ENCODE peak calls at places on chromosome X, in nine cellular contexts. K is HFF-Myc; F is astrocyte of the spinal cord; Z is cardiac fibroblast; G is lower lobe of right lung; Y is activated CD8-positive, alpha-beta T cell treated with anti-CD3 and anti-CD28 coated beads for 36 hours; W is suprapubic skin; E is GM12878; O is HepG2. L is an unnamed sample.

GRCh38 chrX:68880846-68881513 is 52.2 kb downstream of the EFNB1 start:
- DNase-seq in Y (no peak), F (no peak), W (no peak), E (no peak), K (no peak), O (no peak), Z (no peak), G (no peak), L (no peak)

GRCh38 chrX:153549807-153550206 is 32.4 kb downstream of the ATP2B3 start:
- DNase-seq in W (no peak), Z (no peak), F (no peak), O (no peak), G (no peak), K (no peak), Y (no peak), E (no peak), L (no peak)

GRCh38 chrX:16946971-16947562 is 609 bp downstream of the REPS2 start:
- DNase-seq in E (no peak), W (no peak), F (no peak), Y (no peak), K (no peak), Z (no peak), O (no peak), G (peak), L (no peak)

GRCh38 chrX:124737771-124738170 is 391.4 kb downstream of the SH2D1A start:
- DNase-seq in O (no peak), G (no peak), F (no peak), W (no peak), Y (no peak), Z (no peak), E (no peak), K (no peak), L (no peak)

GRCh38 chrX:66489339-66489738 is 149.5 kb downstream of the EDA2R start:
- DNase-seq in F (no peak), Y (no peak), W (no peak), Z (no peak), G (no peak), K (no peak), E (no peak), O (peak), L (no peak)

GRCh38 chrX:130788786-130789581 is 114.0 kb downstream of the ENOX2 start:
- DNase-seq in O (no peak), F (no peak), Z (no peak), Y (no peak), W (no peak), K (no peak), E (no peak), G (no peak), L (no peak)

GRCh38 chrX:131521824-131522223 is 22.1 kb upstream of the OR13H1 start:
- DNase-seq in W (no peak), Z (no peak), O (no peak), K (no peak), Y (no peak), E (no peak), G (no peak), F (no peak), L (no peak)

GRCh38 chrX:13085533-13085932 is 41.1 kb upstream of the FAM9C start:
- DNase-seq in G (no peak), E (peak), Z (no peak), Y (peak), K (no peak), O (no peak), F (no peak), W (no peak), L (no peak)

GRCh38 chrX:72621619-72622485 is 49.2 kb upstream of the HDAC8 start:
- DNase-seq in W (no peak), F (peak), G (no peak), O (no peak), Z (peak), K (no peak), E (peak), Y (peak), L (peak)

GRCh38 chrX:145817299-145817665 is 347 bp upstream of the SLITRK2 start:
- DNase-seq in Y (no peak), O (no peak), F (peak), Z (no peak), E (no peak), G (no peak), K (no peak), W (no peak), L (no peak)

GRCh38 chrX:122868626-122869025 is 315.5 kb upstream of the GRIA3 start:
- DNase-seq in F (no peak), E (no peak), Y (no peak), W (no peak), G (no peak), K (no peak), Z (no peak), O (no peak), L (no peak)

GRCh38 chrX:67693928-67694327 is 150.1 kb downstream of the AR start:
- DNase-seq in Y (no peak), G (no peak), E (no peak), F (no peak), W (no peak), K (no peak), O (no peak), Z (peak), L (peak)

GRCh38 chrX:45894864-45895645 is 650.2 kb downstream of the ZNF674 start:
- DNase-seq in E (no peak), K (no peak), Y (no peak), O (peak), G (no peak), Z (no peak), F (no peak), W (no peak), L (no peak)

GRCh38 chrX:3548743-3549441 is 164.6 kb downstream of the PRKX start:
- DNase-seq in W (no peak), F (peak), Z (peak), Y (no peak), G (no peak), O (peak), K (no peak), E (no peak), L (peak)

GRCh38 chrX:103734125-103734760 is 23.5 kb downstream of the TMEM31 start:
- DNase-seq in O (no peak), E (no peak), Y (peak), K (no peak), W (no peak), Z (peak), G (no peak), F (no peak), L (no peak)

GRCh38 chrX:150536455-150537116 is 31.8 kb upstream of the MTM1 start:
- DNase-seq in Y (no peak), G (no peak), O (no peak), Z (no peak), W (no peak), E (no peak), F (no peak), K (no peak), L (no peak)

GRCh38 chrX:150032742-150033141 is 94.5 kb upstream of the EOLA2 start:
- DNase-seq in E (no peak), Y (no peak), W (no peak), Z (peak), F (peak), K (peak), O (no peak), G (no peak), L (peak)

GRCh38 chrX:154010330-154011087 is 9.2 kb downstream of the IRAK1 start:
- DNase-seq in Y (no peak), Z (peak), K (no peak), G (peak), F (no peak), W (no peak), O (peak), E (no peak), L (no peak)

GRCh38 chrX:110315541-110315940 is 2.3 kb downstream of the AMMECR1 start:
- DNase-seq in Z (peak), W (no peak), E (peak), G (no peak), O (no peak), K (no peak), F (no peak), Y (no peak), L (no peak)

GRCh38 chrX:24767557-24767956 is 73.8 kb downstream of the POLA1 start:
- DNase-seq in Z (no peak), W (no peak), O (no peak), E (no peak), G (no peak), Y (no peak), F (peak), K (no peak), L (no peak)

GRCh38 chrX:153214934-153215333 is 35.9 kb downstream of the MAGEA1 start:
- DNase-seq in Y (no peak), O (no peak), G (no peak), W (no peak), K (no peak), E (peak), F (no peak), Z (no peak), L (no peak)

GRCh38 chrX:42954880-42955279 is 176.9 kb upstream of the PPP1R2C start:
- DNase-seq in Z (no peak), O (no peak), Y (no peak), G (no peak), E (no peak), K (no peak), W (no peak), F (no peak), L (no peak)

GRCh38 chrX:141652315-141652714 is 46.2 kb downstream of the SPANXD start:
- DNase-seq in W (no peak), K (no peak), E (no peak), Y (no peak), G (no peak), O (no peak), F (no peak), Z (no peak), L (peak)

GRCh38 chrX:150308041-150308440 is 55.1 kb upstream of the MAMLD1 start:
- DNase-seq in K (no peak), F (no peak), W (no peak), Z (no peak), G (no peak), Y (no peak), O (no peak), E (no peak), L (no peak)

GRCh38 chrX:111168314-111168713 is 72.3 kb downstream of the PAK3 start:
- DNase-seq in G (no peak), W (no peak), E (no peak), Y (peak), K (no peak), F (no peak), O (peak), Z (peak), L (no peak)

GRCh38 chrX:48741834-48742233 is 19.7 kb upstream of the GLOD5 start:
- DNase-seq in G (no peak), K (no peak), O (no peak), E (no peak), F (no peak), Y (no peak), W (no peak), Z (no peak), L (no peak)

GRCh38 chrX:11214346-11215190 is 78.6 kb upstream of the AMELX start:
- DNase-seq in E (no peak), O (no peak), Z (no peak), W (no peak), K (no peak), F (no peak), G (no peak), Y (no peak), L (no peak)

GRCh38 chrX:81174286-81174685 is 27.4 kb downstream of the HMGN5 start:
- DNase-seq in W (no peak), Z (peak), Y (no peak), K (no peak), E (no peak), O (peak), F (peak), G (no peak), L (peak)

GRCh38 chrX:119605398-119605738 is 856 bp downstream of the NKRF start:
- DNase-seq in K (no peak), G (no peak), E (no peak), O (peak), F (no peak), Z (no peak), W (no peak), Y (peak), L (no peak)

GRCh38 chrX:131840799-131841495 is 182.2 kb upstream of the STK26 start:
- DNase-seq in Y (no peak), K (no peak), E (no peak), O (no peak), G (no peak), F (no peak), Z (no peak), W (no peak), L (no peak)

GRCh38 chrX:653316-653715 is 22.7 kb downstream of the SHOX start:
- DNase-seq in O (no peak), W (no peak), K (no peak), E (no peak), Z (no peak), F (no peak), Y (no peak), G (no peak), L (no peak)

GRCh38 chrX:28591542-28591941 is 4.3 kb downstream of the IL1RAPL1 start:
- DNase-seq in Y (no peak), W (no peak), Z (no peak), F (no peak), O (no peak), K (no peak), E (no peak), G (no peak), L (no peak)

GRCh38 chrX:3066555-3066954 is 25.3 kb downstream of the ARSF start:
- DNase-seq in Y (no peak), Z (peak), W (no peak), E (no peak), G (no peak), O (no peak), F (no peak), K (no peak), L (no peak)

GRCh38 chrX:129679856-129680255 is 25.1 kb upstream of the APLN start:
- DNase-seq in Z (no peak), O (no peak), F (no peak), G (no peak), Y (no peak), K (no peak), W (no peak), E (no peak), L (no peak)

GRCh38 chrX:44871114-44871645 is 1.8 kb upstream of the KDM6A start:
- DNase-seq in E (no peak), K (no peak), Z (peak), G (peak), F (no peak), W (no peak), O (no peak), Y (no peak), L (no peak)

DNA sequence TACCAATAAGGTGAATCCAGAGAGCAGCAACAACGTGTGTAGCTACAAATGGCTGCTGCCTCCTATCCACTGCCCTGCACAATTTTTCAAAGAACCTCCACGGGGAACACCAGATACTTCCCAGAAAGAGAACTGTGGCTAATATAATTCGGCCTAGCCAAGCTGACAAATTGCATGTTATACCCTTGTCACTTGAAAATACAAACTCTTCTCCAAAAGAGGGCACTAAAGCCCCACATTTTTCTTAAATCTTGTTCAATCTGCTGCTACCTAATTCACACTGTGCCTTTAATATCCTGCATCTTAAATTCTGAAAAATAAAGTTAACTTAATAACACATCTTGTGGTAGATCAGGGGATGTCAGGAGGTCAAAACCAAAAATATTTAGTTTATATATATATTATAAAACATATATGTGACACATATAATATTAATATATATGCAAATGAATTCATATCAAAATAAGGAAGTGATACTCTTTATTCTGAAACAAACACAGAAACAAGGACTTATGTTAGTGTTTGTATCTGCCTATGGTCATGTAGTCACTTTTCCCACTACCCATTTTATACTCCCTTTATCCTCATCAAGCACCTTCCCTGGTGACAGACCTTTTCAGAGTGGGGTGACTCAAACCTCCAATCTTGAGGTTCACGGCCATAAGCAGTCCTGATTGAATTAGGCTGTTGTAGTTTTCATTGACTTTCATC is 24.1 kb downstream of the CT45A1 start:
- DNase-seq in E (no peak), W (no peak), Z (peak), F (no peak), K (no peak), O (no peak), G (no peak), Y (no peak), L (no peak)
- TF ChIP-seq CTCF in E (peak), W (no peak), Z (no peak), F (no peak), K (no peak), O (no peak), G (no peak), Y (no peak), L (peak)

GRCh38 chrX:53242310-53242709 is 17.3 kb upstream of the KDM5C start:
- DNase-seq in W (no peak), O (no peak), Z (no peak), E (no peak), F (no peak), Y (no peak), K (no peak), G (no peak), L (no peak)

GRCh38 chrX:53246231-53246630 is 21.2 kb upstream of the KDM5C start:
- DNase-seq in O (no peak), Z (no peak), W (no peak), Y (no peak), E (no peak), K (no peak), G (no peak), F (no peak), L (no peak)

GRCh38 chrX:53241558-53241957 is 16.6 kb upstream of the KDM5C start:
- DNase-seq in K (no peak), E (no peak), O (no peak), Z (no peak), W (no peak), Y (peak), G (no peak), F (no peak), L (no peak)

GRCh38 chrX:53247928-53248327 is 22.9 kb upstream of the KDM5C start:
- DNase-seq in G (no peak), Z (no peak), E (no peak), W (no peak), O (no peak), Y (no peak), K (no peak), F (no peak), L (no peak)

GRCh38 chrX:53244610-53245009 is 19.6 kb upstream of the KDM5C start:
- DNase-seq in F (no peak), G (no peak), K (no peak), O (no peak), Z (no peak), W (no peak), Y (no peak), E (no peak), L (no peak)
- TF ChIP-seq CTCF in F (peak), G (no peak), K (peak), O (no peak), Z (peak), W (no peak), Y (peak), E (no peak), L (peak)

GRCh38 chrX:54920610-54921426 is at the start of gene TRO:
- DNase-seq in K (no peak), Y (peak), Z (peak), G (no peak), O (no peak), F (peak), W (no peak), E (no peak), L (no peak)
- TF ChIP-seq CTCF in K (peak), Y (no peak), Z (no peak), G (no peak), O (peak), F (peak), W (no peak), E (no peak), L (peak)

GRCh38 chrX:136711147-136711546 is 63.2 kb downstream of the CD40LG start:
- DNase-seq in F (peak), K (no peak), G (peak), E (no peak), Y (peak), Z (peak), W (no peak), O (no peak), L (peak)
- TF ChIP-seq CTCF in F (peak), K (peak), G (peak), E (peak), Y (no peak), Z (peak), W (no peak), O (peak), L (peak)

DNA sequence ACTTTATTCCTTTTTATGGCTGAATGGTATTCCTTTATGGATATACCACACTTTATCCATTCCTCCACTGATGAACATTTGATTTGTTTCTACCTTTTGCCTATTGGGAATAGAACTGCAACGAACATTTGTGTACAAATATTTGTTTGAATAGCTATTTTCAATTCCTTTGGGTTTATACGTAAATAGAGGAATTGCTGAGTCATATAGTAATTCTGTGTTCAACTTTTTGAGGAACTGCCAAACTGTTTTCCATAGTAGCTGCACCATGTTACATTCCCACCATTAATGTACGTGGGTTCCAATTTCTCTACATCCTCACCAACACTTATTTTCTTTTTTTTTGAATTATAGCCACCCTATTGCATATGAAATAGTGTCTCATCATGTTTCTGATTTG is 156.5 kb upstream of the ATP6AP2 start:
- DNase-seq in E (no peak), Z (no peak), W (no peak), G (no peak), F (no peak), Y (no peak), K (no peak), O (no peak), L (no peak)
- TF ChIP-seq CTCF in E (no peak), Z (no peak), W (no peak), G (no peak), F (no peak), Y (no peak), K (no peak), O (no peak), L (no peak)